ENCODE peak calls at places on chromosomes 13 and 19, in five cellular contexts. L is OCI-LY7, A is AG10803, T is neural crest cell, D is stomach. N is an unnamed sample.

GRCh38 chr19:52673014-52673413 is 34.9 kb upstream of the ZNF83 start:
- DNase-seq in D (no peak), T (no peak), L (no peak), A (peak), N (no peak)

GRCh38 chr13:79709526-79709925 is 228.6 kb downstream of the NDFIP2 start:
- DNase-seq in L (no peak), D (no peak), A (peak), T (no peak), N (no peak)

GRCh38 chr13:46146898-46147297 is 35.1 kb downstream of the LCP1 start:
- DNase-seq in A (peak), D (no peak), T (peak), L (no peak), N (no peak)

GRCh38 chr19:28021316-28022185 is 1191.4 kb downstream of the UQCRFS1 start:
- DNase-seq in L (no peak), D (no peak), A (no peak), T (no peak), N (no peak)

GRCh38 chr13:78309497-78310180 is 293.7 kb downstream of the POU4F1 start:
- DNase-seq in T (no peak), D (no peak), A (no peak), L (no peak), N (no peak)

GRCh38 chr13:33284016-33284415 is 1.5 kb downstream of the STARD13 start:
- DNase-seq in L (no peak), T (no peak), A (peak), D (no peak), N (no peak)

GRCh38 chr13:59946924-59947323 is 216.8 kb downstream of the DIAPH3 start:
- DNase-seq in L (no peak), T (no peak), A (peak), D (no peak), N (no peak)

GRCh38 chr19:36136975-36137686 is 2.7 kb upstream of the CAPNS1 start:
- DNase-seq in T (no peak), A (peak), L (no peak), D (peak), N (no peak)

GRCh38 chr13:43364210-43365041 is 341.0 kb downstream of the DNAJC15 start:
- DNase-seq in A (peak), D (no peak), L (no peak), T (no peak), N (no peak)

GRCh38 chr19:10027158-10027997 is 14.1 kb downstream of the RDH8 start:
- DNase-seq in T (peak), L (peak), A (peak), D (peak), N (peak)

GRCh38 chr19:31627824-31628223 is 278.6 kb upstream of the TSHZ3 start:
- DNase-seq in A (no peak), D (no peak), L (no peak), T (no peak), N (no peak)

GRCh38 chr19:31629936-31630335 is 280.7 kb upstream of the TSHZ3 start:
- DNase-seq in A (no peak), L (no peak), T (no peak), D (no peak), N (no peak)

GRCh38 chr19:31625575-31625974 is 276.3 kb upstream of the TSHZ3 start:
- DNase-seq in A (no peak), T (no peak), D (no peak), L (no peak), N (no peak)

GRCh38 chr19:31625056-31625455 is 275.8 kb upstream of the TSHZ3 start:
- DNase-seq in D (no peak), A (no peak), L (no peak), T (no peak), N (no peak)

GRCh38 chr19:31626941-31627340 is 277.7 kb upstream of the TSHZ3 start:
- DNase-seq in T (no peak), L (no peak), D (no peak), A (no peak), N (no peak)
- TF ChIP-seq CTCF in T (no peak), L (no peak), D (no peak), A (no peak), N (no peak)

GRCh38 chr19:42635233-42635539 is 40.5 kb upstream of the CEACAM8 start:
- DNase-seq in D (no peak), L (no peak), T (no peak), A (no peak), N (no peak)
- TF ChIP-seq CTCF in D (no peak), L (peak), T (no peak), A (no peak), N (peak)

GRCh38 chr13:66714795-66715194 is 515.3 kb downstream of the PCDH9 start:
- DNase-seq in T (no peak), L (no peak), A (no peak), D (no peak), N (no peak)
- TF ChIP-seq CTCF in T (peak), L (peak), A (no peak), D (no peak), N (no peak)

DNA sequence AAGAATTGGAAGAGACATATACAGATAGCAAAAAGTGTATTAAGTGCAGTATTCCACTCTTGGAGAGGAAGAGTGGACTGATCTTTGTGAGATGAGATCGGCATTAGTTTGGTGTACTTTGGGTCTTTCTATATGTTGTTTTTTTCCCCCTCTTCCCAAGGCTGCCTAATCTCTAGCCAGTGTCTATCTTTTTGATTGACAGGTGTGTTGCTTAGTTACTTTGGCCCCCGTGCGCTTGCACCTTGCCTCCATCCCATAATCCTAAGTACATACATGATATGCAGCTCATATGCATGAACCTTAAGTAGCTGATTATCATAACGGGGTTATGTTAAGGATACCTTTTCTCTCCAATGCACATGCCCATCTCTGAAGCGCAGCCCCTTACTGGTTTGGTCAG is 4.3 kb upstream of the SLC7A10 start:
- DNase-seq in L (no peak), T (no peak), A (no peak), D (no peak), N (no peak)
- TF ChIP-seq CTCF in L (no peak), T (no peak), A (no peak), D (no peak), N (no peak)

GRCh38 chr19:58400916-58401824 is 5.7 kb downstream of the RNF225 start:
- DNase-seq in L (peak), T (peak), A (peak), D (peak), N (peak)
- TF ChIP-seq CTCF in L (peak), T (no peak), A (no peak), D (no peak), N (no peak)

DNA sequence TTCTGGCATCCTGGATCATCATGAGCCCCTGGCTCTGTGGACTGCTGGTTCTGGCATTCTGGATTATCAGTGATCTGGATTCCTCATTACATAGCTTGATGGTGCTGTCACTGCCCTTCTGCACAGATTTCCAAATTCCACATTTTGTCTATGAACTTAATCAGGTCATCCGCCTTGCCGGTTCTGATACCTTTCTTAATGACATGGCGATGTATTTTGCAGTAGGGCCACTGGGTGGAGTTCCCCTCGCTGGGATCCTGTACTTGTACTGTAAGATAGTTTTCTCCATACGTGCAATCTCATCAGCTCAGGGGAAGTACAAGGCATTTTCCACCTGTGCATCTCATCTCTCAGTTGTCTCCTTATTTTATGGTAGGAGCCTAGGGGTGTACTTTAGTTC is 24.4 kb upstream of the OR7C2 start:
- DNase-seq in L (peak), D (no peak), T (no peak), A (no peak), N (peak)
- TF ChIP-seq CTCF in L (peak), D (no peak), T (no peak), A (no peak), N (no peak)

GRCh38 chr19:15123031-15123890 is 16.1 kb downstream of the SYDE1 start:
- DNase-seq in T (no peak), A (no peak), D (no peak), L (no peak), N (no peak)
- TF ChIP-seq CTCF in T (no peak), A (no peak), D (no peak), L (no peak), N (no peak)

DNA sequence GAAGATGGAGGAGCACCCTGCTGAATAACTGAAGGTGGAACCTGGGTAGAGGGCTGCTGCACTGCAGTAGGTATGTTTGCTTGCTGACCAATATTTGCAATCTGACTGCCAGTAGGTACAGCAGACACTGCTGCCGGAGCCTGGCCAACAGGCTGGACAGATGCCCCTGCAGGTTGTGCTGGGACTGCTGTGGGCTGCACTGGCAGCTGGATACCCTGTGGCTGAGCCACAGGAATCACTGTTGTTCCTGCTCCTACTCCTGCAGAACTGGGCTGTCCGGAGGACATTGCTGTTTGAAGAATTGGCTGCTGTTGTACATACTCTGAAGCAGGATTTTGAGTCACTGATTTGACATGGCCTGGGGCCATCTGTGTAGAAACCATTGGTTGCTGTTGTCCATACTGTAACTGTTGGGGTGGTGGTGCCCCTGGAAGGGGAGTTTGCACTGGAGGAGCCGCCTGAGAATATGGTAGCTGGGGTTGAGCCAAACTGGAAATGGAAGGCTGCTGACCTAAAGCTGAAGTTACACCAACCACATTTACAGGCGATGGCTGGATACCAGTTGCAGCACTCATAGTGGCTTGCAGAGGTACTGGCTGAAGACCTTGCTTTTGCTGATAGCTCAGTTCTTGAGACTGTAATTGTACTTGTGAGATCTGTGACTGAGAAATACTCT is 2.2 kb downstream of the TSC22D1 start:
- DNase-seq in T (no peak), L (peak), A (peak), D (peak), N (peak)
- TF ChIP-seq CTCF in T (peak), L (peak), A (peak), D (no peak), N (no peak)